ENCODE peak calls at places on chromosomes 13 and 19, in six cellular contexts. K, O, R, J, S and Z are unnamed samples.

GRCh38 chr19:40609561-40610395 is 8.6 kb downstream of the LTBP4 start:
- DNase-seq in K (no peak), O (peak), R (peak), J (peak), S (peak), Z (peak)

GRCh38 chr19:1006711-1007398 is 6.6 kb downstream of the GRIN3B start:
- DNase-seq in K (no peak), O (no peak), R (no peak), J (no peak), S (no peak), Z (no peak)

GRCh38 chr13:75693227-75693626 is 57.1 kb downstream of the LMO7 start:
- DNase-seq in K (peak), O (no peak), R (no peak), J (no peak), S (no peak), Z (no peak)

GRCh38 chr19:33621811-33622504 is at the start of gene CHST8:
- DNase-seq in K (peak), O (no peak), R (peak), J (no peak), S (no peak), Z (no peak)

GRCh38 chr13:20814224-20814910 is 40.6 kb upstream of the EEF1AKMT1 start:
- DNase-seq in K (no peak), O (peak), R (no peak), J (no peak), S (no peak), Z (peak)

GRCh38 chr19:17829855-17830566 is 8.7 kb upstream of the INSL3 start:
- DNase-seq in K (peak), O (peak), R (peak), J (no peak), S (no peak), Z (no peak)

GRCh38 chr19:8334458-8335342 is 8.4 kb downstream of the KANK3 start:
- DNase-seq in K (no peak), O (no peak), R (peak), J (no peak), S (no peak), Z (peak)

GRCh38 chr19:10780368-10780767 is 55.6 kb downstream of the TMED1 start:
- DNase-seq in K (no peak), O (peak), R (no peak), J (no peak), S (peak), Z (no peak)

GRCh38 chr19:11963566-11964355 is 1.1 kb upstream of the ZNF763 start:
- DNase-seq in K (no peak), O (peak), R (no peak), J (peak), S (no peak), Z (peak)

GRCh38 chr19:38665950-38666661 is 18.7 kb downstream of the ACTN4 start:
- DNase-seq in K (no peak), O (no peak), R (peak), J (no peak), S (no peak), Z (no peak)

GRCh38 chr13:21341637-21342422 is 117.3 kb downstream of the ZDHHC20 start:
- DNase-seq in K (no peak), O (no peak), R (no peak), J (no peak), S (no peak), Z (no peak)

GRCh38 chr19:991174-991931 is 7.2 kb downstream of the WDR18 start:
- DNase-seq in K (no peak), O (peak), R (peak), J (peak), S (no peak), Z (no peak)

GRCh38 chr19:48454150-48454730 is 1.1 kb upstream of the KCNJ14 start:
- DNase-seq in K (no peak), O (no peak), R (no peak), J (no peak), S (no peak), Z (no peak)

GRCh38 chr19:14070268-14071050 is 2.1 kb upstream of the MISP3 start:
- DNase-seq in K (no peak), O (no peak), R (no peak), J (no peak), S (no peak), Z (peak)

GRCh38 chr13:35349673-35350278 is 126.7 kb downstream of the MAB21L1 start:
- DNase-seq in K (no peak), O (peak), R (no peak), J (no peak), S (no peak), Z (no peak)

GRCh38 chr13:91805605-91806004 is 407.2 kb downstream of the GPC5 start:
- DNase-seq in K (peak), O (no peak), R (no peak), J (no peak), S (no peak), Z (no peak)

GRCh38 chr13:37947419-37948140 is 78.0 kb upstream of the TRPC4 start:
- DNase-seq in K (no peak), O (no peak), R (no peak), J (no peak), S (no peak), Z (no peak)

GRCh38 chr19:17329061-17329767 is 5.4 kb downstream of the ANO8 start:
- DNase-seq in K (no peak), O (no peak), R (no peak), J (no peak), S (no peak), Z (no peak)

GRCh38 chr19:3844596-3844995 is 24.2 kb downstream of the ZFR2 start:
- DNase-seq in K (no peak), O (no peak), R (no peak), J (no peak), S (no peak), Z (no peak)

GRCh38 chr13:40566811-40567210 is 99.6 kb downstream of the FOXO1 start:
- DNase-seq in K (no peak), O (no peak), R (no peak), J (no peak), S (no peak), Z (no peak)

GRCh38 chr19:42115219-42115618 is 17.0 kb downstream of the POU2F2 start:
- DNase-seq in K (no peak), O (peak), R (no peak), J (no peak), S (no peak), Z (no peak)